ENCODE peak calls at places on chromosomes 3 and 15, in six cellular contexts. O is HepG2, X is GM23338, F is H1, L is GM12878, M is K562. E is an unnamed sample.

GRCh38 chr3:79364784-79365183 is 403.0 kb downstream of the ROBO1 start:
- DNase-seq in M (no peak), F (no peak), O (no peak), L (no peak), X (no peak), E (no peak)

GRCh38 chr3:114299925-114300624 is 6.2 kb downstream of the TIGIT start:
- DNase-seq in F (no peak), O (no peak), X (no peak), L (no peak), M (no peak), E (no peak)

GRCh38 chr3:188126271-188126670 is 27.7 kb upstream of the LPP start:
- DNase-seq in M (no peak), X (no peak), F (no peak), O (no peak), L (no peak), E (no peak)

GRCh38 chr15:85551221-85551832 is 170.9 kb downstream of the AKAP13 start:
- DNase-seq in O (no peak), F (no peak), M (no peak), X (no peak), L (no peak), E (no peak)

GRCh38 chr15:95208988-95209387 is 977.6 kb downstream of the MCTP2 start:
- DNase-seq in M (no peak), O (no peak), X (no peak), L (no peak), F (no peak), E (no peak)

GRCh38 chr3:87309601-87310000 is 33.2 kb upstream of the POU1F1 start:
- DNase-seq in O (no peak), F (no peak), M (no peak), L (no peak), X (no peak), E (no peak)

GRCh38 chr3:110646496-110646895 is 425.1 kb upstream of the NECTIN3 start:
- DNase-seq in M (no peak), F (no peak), X (no peak), O (no peak), L (no peak), E (no peak)

GRCh38 chr3:100777271-100777670 is 68.0 kb downstream of the TFG start:
- DNase-seq in F (no peak), O (no peak), L (no peak), M (no peak), X (no peak), E (no peak)

GRCh38 chr3:119352863-119353527 is 58.8 kb downstream of the ARHGAP31 start:
- DNase-seq in L (no peak), X (peak), F (no peak), M (no peak), O (peak), E (no peak)

GRCh38 chr15:99438691-99439523 is 126.9 kb upstream of the MEF2A start:
- DNase-seq in L (no peak), F (peak), X (peak), O (no peak), M (no peak), E (no peak)

GRCh38 chr3:45214061-45214680 is 11.9 kb downstream of the TMEM158 start:
- DNase-seq in M (no peak), L (no peak), O (no peak), F (no peak), X (peak), E (no peak)

GRCh38 chr15:74434260-74434915 is 630 bp upstream of the SEMA7A start:
- DNase-seq in M (no peak), F (no peak), L (no peak), O (no peak), X (no peak), E (no peak)

GRCh38 chr3:14877404-14877803 is 58.6 kb downstream of the FGD5 start:
- DNase-seq in X (no peak), F (no peak), O (no peak), L (no peak), M (no peak), E (no peak)

GRCh38 chr15:66682865-66683264 is 19.2 kb upstream of the SMAD6 start:
- DNase-seq in X (no peak), L (no peak), M (no peak), O (no peak), F (no peak), E (no peak)

GRCh38 chr3:115836944-115837343 is 213.6 kb downstream of the GAP43 start:
- DNase-seq in M (peak), O (no peak), F (no peak), X (peak), L (no peak), E (no peak)

GRCh38 chr3:15805756-15806266 is 8.0 kb upstream of the ANKRD28 start:
- DNase-seq in X (no peak), O (no peak), L (peak), M (peak), F (no peak), E (no peak)

GRCh38 chr3:54685213-54685612 is 242.6 kb downstream of the LRTM1 start:
- DNase-seq in L (no peak), O (no peak), X (no peak), M (no peak), F (no peak), E (no peak)

GRCh38 chr15:51718199-51718598 is 19.3 kb downstream of the LYSMD2 start:
- DNase-seq in X (no peak), F (no peak), O (no peak), M (no peak), L (no peak), E (no peak)

GRCh38 chr3:139299261-139300132 is 44.3 kb upstream of the MRPS22 start:
- DNase-seq in L (no peak), O (peak), X (peak), F (no peak), M (peak), E (peak)

GRCh38 chr3:19866751-19867347 is 67.2 kb downstream of the EFHB start:
- DNase-seq in L (peak), X (peak), O (peak), M (peak), F (peak), E (peak)

GRCh38 chr15:70474682-70475438 is 288.5 kb downstream of the UACA start:
- DNase-seq in M (no peak), X (no peak), O (no peak), F (no peak), L (no peak), E (no peak)

GRCh38 chr3:129315386-129315991 is 36.8 kb downstream of the HMCES start:
- DNase-seq in F (no peak), M (no peak), L (no peak), X (peak), O (no peak), E (no peak)

GRCh38 chr3:138125548-138126221 is 6.5 kb downstream of the A4GNT start:
- DNase-seq in X (no peak), L (no peak), F (no peak), M (no peak), O (no peak), E (no peak)

GRCh38 chr3:54004351-54004750 is 112.7 kb upstream of the SELENOK start:
- DNase-seq in L (no peak), X (no peak), F (no peak), O (no peak), M (no peak), E (no peak)

GRCh38 chr15:69408841-69409240 is 5.3 kb upstream of the KIF23 start:
- DNase-seq in X (no peak), L (no peak), F (no peak), M (no peak), O (no peak), E (no peak)

GRCh38 chr3:11059090-11059798 is 66.7 kb downstream of the SLC6A1 start:
- DNase-seq in M (peak), O (peak), L (no peak), F (peak), X (peak), E (peak)
- TF ChIP-seq CREB1 in M (no peak), O (no peak), L (no peak), F (no peak), X (no peak), E (no peak)

DNA sequence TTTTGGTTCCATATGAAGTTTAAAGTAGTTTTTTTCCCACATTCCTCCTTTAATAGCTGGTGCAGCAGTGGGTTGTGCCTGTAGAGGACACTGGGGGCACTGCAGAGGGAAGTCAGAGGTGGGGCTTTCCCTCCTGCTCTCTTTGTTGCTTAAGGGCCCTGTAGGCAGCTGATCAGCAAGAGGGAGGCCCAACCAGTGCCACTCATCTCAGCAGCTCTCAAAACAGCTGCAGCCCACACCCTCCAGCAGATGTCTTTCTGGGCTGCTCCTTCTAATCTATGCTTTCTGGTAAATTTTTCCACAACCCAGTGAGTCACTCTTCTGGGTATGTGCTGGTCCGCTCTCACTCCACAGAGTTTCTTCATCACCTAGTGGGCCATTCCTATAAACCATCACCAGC is 263.8 kb downstream of the FEZF2 start:
- DNase-seq in O (peak), L (no peak), F (no peak), X (peak), M (no peak), E (peak)
- TF ChIP-seq CREB1 in O (no peak), L (no peak), F (no peak), X (no peak), M (no peak), E (no peak)

GRCh38 chr3:112030911-112031310 is 3.6 kb upstream of the TMPRSS7 start:
- DNase-seq in X (no peak), M (no peak), O (no peak), L (no peak), F (no peak), E (no peak)

GRCh38 chr3:112032377-112032776 is 2.2 kb upstream of the TMPRSS7 start:
- DNase-seq in F (no peak), L (no peak), M (no peak), O (no peak), X (no peak), E (no peak)

GRCh38 chr3:112027839-112028238 is 6.7 kb upstream of the TMPRSS7 start:
- DNase-seq in O (no peak), X (no peak), F (no peak), L (no peak), M (no peak), E (no peak)
- TF ChIP-seq CREB1 in O (no peak), X (no peak), F (no peak), L (no peak), M (no peak), E (no peak)

DNA sequence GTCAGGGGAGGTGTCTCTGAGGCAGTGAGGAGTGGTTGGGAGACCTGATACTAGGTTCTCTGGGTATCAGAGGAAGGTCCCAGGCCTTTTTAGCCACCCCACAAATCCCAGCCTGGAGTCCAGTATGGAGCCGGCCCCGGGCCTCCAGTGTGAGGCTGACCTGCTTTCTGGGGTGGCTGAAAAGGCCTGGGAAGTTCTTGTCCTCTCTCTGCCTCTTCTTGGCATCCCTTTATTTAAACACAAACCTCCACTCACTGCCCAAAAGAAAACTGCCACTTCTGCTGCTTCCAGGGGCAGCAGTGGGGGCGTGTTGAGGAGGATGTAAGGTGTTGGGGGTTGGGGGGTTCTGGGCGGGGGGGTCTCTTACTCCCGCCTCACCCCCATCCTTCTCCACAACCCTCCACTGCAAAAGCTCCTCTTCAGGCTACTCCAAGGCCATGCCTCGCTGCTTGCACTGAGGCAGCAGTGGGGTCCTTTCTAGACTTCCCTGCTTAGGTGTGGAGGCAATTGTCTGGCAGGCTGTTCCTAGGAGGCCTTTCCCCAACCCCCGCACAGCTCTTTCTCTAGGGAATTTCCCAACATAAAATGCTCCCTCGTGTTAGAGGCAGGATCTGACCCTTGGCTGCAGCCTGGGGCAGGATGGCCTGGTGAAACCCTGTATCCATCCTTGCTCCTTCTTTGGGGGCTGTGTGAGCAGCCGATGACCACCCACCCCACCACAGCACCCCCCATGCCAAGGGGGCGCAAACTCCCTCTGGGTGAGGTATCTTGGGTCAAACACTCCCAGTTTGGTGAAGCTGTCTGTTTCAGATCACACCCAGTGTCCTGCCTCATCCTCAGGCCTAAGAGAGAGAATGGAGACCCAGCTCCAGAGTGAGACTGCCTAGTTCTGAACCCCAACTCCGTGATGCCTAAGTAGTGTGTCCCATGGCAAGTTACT is 12.1 kb upstream of the RAD18 start:
- DNase-seq in X (peak), F (no peak), L (no peak), O (no peak), M (no peak), E (no peak)
- TF ChIP-seq CREB1 in X (no peak), F (no peak), L (no peak), O (no peak), M (no peak), E (no peak)

DNA sequence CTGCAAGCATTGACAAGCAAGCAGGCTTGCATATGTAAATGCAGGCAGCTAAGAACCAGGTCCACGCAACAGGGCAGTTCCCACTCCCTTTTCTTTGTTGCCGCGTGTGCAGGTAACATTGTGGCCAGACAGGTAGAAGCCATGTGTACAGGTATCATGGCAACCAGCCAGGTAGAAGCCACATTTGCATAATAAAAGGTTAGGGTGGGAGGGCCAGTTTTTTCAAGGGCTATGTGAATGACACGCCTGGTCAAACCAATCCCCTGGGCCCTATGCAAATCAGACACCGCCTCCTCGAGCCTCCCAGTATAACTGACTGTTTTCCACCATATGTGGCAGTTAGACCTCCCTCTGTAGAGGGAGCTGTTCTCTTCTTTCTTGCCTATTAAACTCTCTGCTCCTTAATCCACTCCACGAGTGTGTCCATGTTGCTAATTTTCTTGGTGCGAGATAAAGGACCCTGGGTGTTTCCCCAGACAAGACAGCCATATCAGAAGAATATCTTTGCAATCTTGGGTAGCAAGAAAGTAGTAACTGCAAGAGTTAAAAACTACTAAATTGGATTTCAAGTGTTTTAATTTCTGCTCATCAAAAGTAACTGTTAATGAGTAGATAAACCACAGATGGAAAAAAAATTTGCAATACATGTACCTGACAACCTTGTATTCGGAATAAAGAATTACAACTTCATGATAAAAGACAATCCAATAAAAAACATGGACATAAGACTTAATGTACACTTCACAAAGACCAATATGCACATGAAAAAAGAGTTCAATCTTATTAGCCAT is 21.8 kb downstream of the PCOLCE2 start:
- DNase-seq in M (peak), O (no peak), L (no peak), X (peak), F (peak), E (peak)
- TF ChIP-seq CREB1 in M (no peak), O (no peak), L (no peak), X (peak), F (peak), E (no peak)